ENCODE peak calls at places on chromosome 16, in four cellular contexts. W is right lobe of liver, Q is spleen, O is stomach. B is an unnamed sample.

GRCh38 chr16:78704421-78704820 is 605.0 kb downstream of the WWOX start:
- DNase-seq in W (no peak), Q (no peak), O (no peak), B (no peak)

GRCh38 chr16:85285681-85286065 is 173.4 kb upstream of the CIBAR2 start:
- DNase-seq in W (no peak), Q (no peak), O (no peak), B (no peak)

GRCh38 chr16:49699718-49700117 is 156.2 kb downstream of the ZNF423 start:
- DNase-seq in W (no peak), Q (no peak), O (no peak), B (no peak)

GRCh38 chr16:23899869-23900268 is 64.1 kb downstream of the PRKCB start:
- DNase-seq in W (no peak), Q (no peak), O (no peak), B (no peak)

GRCh38 chr16:56606071-56606687 is 2.2 kb upstream of the MT2A start:
- DNase-seq in W (no peak), Q (no peak), O (no peak), B (peak; percentile 73)

GRCh38 chr16:47976609-47977180 is 179.1 kb downstream of the ABCC12 start:
- DNase-seq in W (no peak), Q (no peak), O (no peak), B (no peak)

GRCh38 chr16:16005725-16006124 is 56.3 kb downstream of the ABCC1 start:
- DNase-seq in W (no peak), Q (no peak), O (no peak), B (no peak)

GRCh38 chr16:89123831-89124100 is 30.1 kb downstream of the ACSF3 start:
- DNase-seq in W (peak; percentile 39), Q (peak; percentile 65), O (no peak), B (no peak)

GRCh38 chr16:87652799-87653198 is 50.5 kb downstream of the JPH3 start:
- DNase-seq in W (no peak), Q (no peak), O (no peak), B (no peak)

GRCh38 chr16:87652386-87652785 is 50.1 kb downstream of the JPH3 start:
- DNase-seq in W (no peak), Q (no peak), O (no peak), B (no peak)

GRCh38 chr16:87653234-87653633 is 50.9 kb downstream of the JPH3 start:
- DNase-seq in W (no peak), Q (no peak), O (no peak), B (peak; percentile 21)

GRCh38 chr16:87657621-87658192 is 55.4 kb downstream of the JPH3 start:
- DNase-seq in W (no peak), Q (no peak), O (no peak), B (no peak)

DNA sequence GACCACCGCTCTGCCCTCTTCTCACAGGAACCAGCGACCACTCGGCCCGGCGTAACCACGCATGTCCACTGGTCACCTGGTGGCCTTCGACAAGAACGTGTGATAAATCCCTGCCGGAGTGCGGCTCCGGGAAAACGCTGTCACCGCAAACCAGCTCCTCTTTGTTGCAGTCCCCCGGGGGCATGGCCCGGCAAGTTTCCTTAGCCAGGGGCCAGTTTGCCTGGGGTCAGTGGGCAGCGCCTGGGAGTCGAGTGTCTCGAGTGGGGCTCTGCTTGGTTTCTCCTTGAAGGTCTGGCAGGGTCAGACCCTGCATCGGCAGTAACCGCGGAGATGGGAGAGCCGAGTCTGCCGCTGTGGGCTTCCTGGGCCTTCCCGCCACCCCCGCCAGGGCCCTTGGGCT is 52.5 kb downstream of the JPH3 start:
- DNase-seq in W (no peak), Q (no peak), O (no peak), B (no peak)
- H3K27ac ChIP-seq in W (no peak overlapping the region), Q (no peak overlapping the region), O (no peak overlapping the region), B (no peak overlapping the region)

GRCh38 chr16:66619036-66619435 is 14.5 kb downstream of the CMTM3 start:
- DNase-seq in W (no peak), Q (no peak), O (no peak), B (peak; percentile 8)
- H3K27ac ChIP-seq in W (no peak overlapping the region), Q (no peak overlapping the region), O (peak overlapping the region; percentile 32), B (peak overlapping the region; percentile 93)

GRCh38 chr16:71210-71539 is 1.3 kb downstream of the RHBDF1 start:
- DNase-seq in W (no peak), Q (no peak), O (no peak), B (no peak)
- H3K27ac ChIP-seq in W (no peak overlapping the region), Q (no peak overlapping the region), O (peak overlapping the region; percentile 96), B (peak overlapping the region; percentile 91)

DNA sequence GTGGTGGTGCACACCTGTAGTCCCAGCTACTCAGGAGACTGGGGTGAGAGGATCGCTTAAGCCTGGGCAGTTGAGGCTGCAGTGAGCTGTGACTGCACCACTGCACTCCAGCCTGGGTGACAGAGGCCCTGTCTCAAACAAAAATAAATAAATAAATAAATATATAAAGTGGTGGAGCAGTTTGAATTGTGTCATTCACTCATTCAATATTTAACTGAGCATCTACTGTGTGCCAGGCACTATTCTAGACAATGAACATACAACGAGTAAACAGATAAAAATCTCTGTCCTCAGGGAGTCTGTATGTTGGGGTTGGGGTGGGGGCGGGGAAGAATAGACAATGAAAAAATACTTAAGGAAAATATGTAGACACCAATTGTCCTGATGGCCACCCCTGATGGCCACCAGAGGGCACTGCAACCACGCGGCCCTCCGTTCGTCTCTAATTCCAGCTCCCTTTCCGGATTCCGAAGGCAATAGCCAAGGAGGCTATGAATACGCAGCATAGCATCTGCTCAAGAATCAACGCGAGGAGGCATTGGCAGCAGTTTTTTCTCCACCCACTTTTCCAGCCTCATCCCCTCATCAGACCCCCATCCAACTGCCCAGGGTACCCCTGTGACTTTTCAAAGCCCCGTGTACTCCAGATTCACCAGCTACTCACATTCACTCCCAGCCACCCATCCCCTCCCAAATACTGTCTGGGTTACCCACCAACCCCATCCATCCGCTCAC is 21.4 kb downstream of the QPRT start:
- DNase-seq in W (peak; percentile 80), Q (peak; percentile 90), O (peak; percentile 83), B (peak; percentile 90)
- H3K27ac ChIP-seq in W (no peak overlapping the region), Q (no peak overlapping the region), O (no peak overlapping the region), B (no peak overlapping the region)

DNA sequence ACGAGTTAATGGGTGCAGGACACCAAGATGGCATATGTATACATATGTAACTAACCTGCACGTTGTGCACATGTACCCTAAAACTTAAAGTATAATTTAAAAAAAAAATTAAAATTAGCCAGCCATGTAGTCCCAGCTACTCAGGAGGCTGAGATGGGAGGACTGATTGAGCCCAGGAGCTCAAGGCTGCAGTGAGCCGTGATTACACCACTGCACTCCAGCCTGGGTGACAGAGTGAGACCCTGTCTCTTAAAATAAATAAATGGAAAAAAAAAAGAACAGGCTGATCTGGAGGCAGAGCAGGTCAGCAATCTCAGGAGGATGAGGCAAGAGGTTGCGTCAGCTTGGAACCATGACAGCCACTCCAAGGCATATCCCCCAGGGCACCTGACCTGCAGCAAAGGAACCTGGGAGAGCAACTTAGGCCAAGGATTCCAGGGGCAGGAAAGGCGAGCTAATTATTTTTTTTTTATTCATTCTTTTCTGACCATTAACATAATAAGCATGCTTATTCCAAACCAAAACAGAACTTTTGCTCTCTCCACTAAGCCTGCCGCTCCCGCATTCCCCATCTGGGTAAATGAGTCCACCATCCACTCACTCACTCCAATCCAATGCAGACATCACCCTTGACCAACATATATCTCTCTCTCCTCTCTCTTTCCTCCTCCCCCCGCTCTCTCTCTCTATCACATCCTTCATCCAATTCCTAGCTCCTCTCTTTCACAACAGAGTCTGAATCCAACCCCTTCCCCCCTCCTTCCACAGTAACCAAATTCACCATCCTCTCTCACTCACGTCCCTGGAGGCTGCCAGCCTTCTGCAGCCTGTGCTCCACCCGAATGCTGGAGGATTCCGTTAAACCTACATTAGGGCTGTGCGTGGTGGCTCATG is 47.7 kb downstream of the TK2 start:
- DNase-seq in W (peak; percentile 88), Q (no peak), O (peak; percentile 28), B (peak; percentile 36)
- H3K27ac ChIP-seq in W (peak overlapping the region; percentile 78), Q (no peak overlapping the region), O (peak overlapping the region; percentile 35), B (peak overlapping the region; percentile 86)